ENCODE peak calls at places on chromosomes 4 and X, in seven cellular contexts. C is HCT116, L is GM23338, Y is GM12878, F is K562, W is endothelial cell of umbilical vein, U is H1. R is an unnamed sample.

GRCh38 chr4:155624478-155624877 is 42.2 kb upstream of the GUCY1A1 start:
- DNase-seq in U (no peak), C (no peak), W (no peak), L (no peak), F (no peak), Y (no peak), R (no peak)

GRCh38 chr4:89509708-89510269 is 202.2 kb upstream of the GPRIN3 start:
- DNase-seq in F (no peak), U (no peak), C (no peak), W (no peak), L (no peak), Y (peak), R (no peak)

GRCh38 chrX:132594129-132594528 is 105.3 kb upstream of the MBNL3 start:
- DNase-seq in W (no peak), F (no peak), Y (no peak), C (no peak), L (no peak), U (no peak), R (no peak)

GRCh38 chr4:75637176-75637575 is 6.8 kb upstream of the CDKL2 start:
- DNase-seq in F (no peak), L (no peak), W (no peak), C (no peak), Y (no peak), U (no peak), R (no peak)

GRCh38 chrX:151852294-151852693 is 60.4 kb upstream of the MAGEA4 start:
- DNase-seq in L (no peak), U (no peak), F (peak), Y (no peak), C (no peak), W (no peak), R (no peak)

GRCh38 chrX:13898084-13898483 is 81.2 kb upstream of the GPM6B start:
- DNase-seq in L (peak), U (no peak), F (peak), W (no peak), Y (peak), C (no peak), R (no peak)

GRCh38 chrX:53128097-53128749 is 34.3 kb downstream of the KANTR start:
- DNase-seq in U (no peak), F (no peak), C (no peak), W (no peak), L (no peak), Y (no peak), R (no peak)

GRCh38 chr4:158750379-158750778 is 18.4 kb upstream of the FNIP2 start:
- DNase-seq in C (no peak), F (no peak), W (no peak), U (no peak), Y (no peak), L (no peak), R (no peak)

GRCh38 chrX:39652336-39652735 is 445.4 kb downstream of the BCOR start:
- DNase-seq in U (no peak), W (peak), F (peak), C (peak), Y (no peak), L (peak), R (no peak)

GRCh38 chr4:122921971-122922876 is at the start of gene NUDT6:
- DNase-seq in W (peak), U (no peak), Y (no peak), C (no peak), L (peak), F (peak), R (no peak)

GRCh38 chr4:89411539-89411938 is 103.9 kb upstream of the GPRIN3 start:
- DNase-seq in W (no peak), C (no peak), F (no peak), Y (no peak), U (no peak), L (no peak), R (no peak)

GRCh38 chr4:1199556-1200331 is 27.4 kb upstream of the SPON2 start:
- DNase-seq in Y (no peak), C (no peak), U (no peak), L (no peak), W (no peak), F (no peak), R (no peak)

GRCh38 chrX:38060331-38060878 is 54.1 kb downstream of the SYTL5 start:
- DNase-seq in L (no peak), F (no peak), W (no peak), U (no peak), C (no peak), Y (no peak), R (no peak)

GRCh38 chrX:3403748-3404147 is 57.3 kb upstream of the MXRA5 start:
- DNase-seq in F (no peak), Y (no peak), W (no peak), L (no peak), U (no peak), C (no peak), R (no peak)

GRCh38 chr4:65007841-65008439 is 598.7 kb upstream of the TECRL start:
- DNase-seq in Y (no peak), L (peak), C (peak), F (peak), W (peak), U (no peak), R (peak)

GRCh38 chr4:78552398-78553396 is 1.1 kb downstream of the ANXA3 start:
- DNase-seq in W (peak), C (peak), Y (no peak), F (no peak), L (peak), U (peak), R (no peak)

GRCh38 chr4:948101-948935 is 16.1 kb downstream of the TMEM175 start:
- DNase-seq in Y (no peak), C (no peak), U (no peak), W (no peak), F (no peak), L (no peak), R (no peak)

GRCh38 chr4:92047209-92047877 is 256.4 kb upstream of the GRID2 start:
- DNase-seq in F (no peak), W (no peak), Y (no peak), U (no peak), L (peak), C (no peak), R (no peak)

GRCh38 chrX:101176439-101176838 is 43.1 kb upstream of the DRP2 start:
- DNase-seq in U (no peak), Y (no peak), C (no peak), F (no peak), L (no peak), W (no peak), R (no peak)

GRCh38 chr4:96035727-96036126 is 195.8 kb downstream of the PDHA2 start:
- DNase-seq in W (peak), F (no peak), L (peak), C (peak), U (no peak), Y (no peak), R (peak)

GRCh38 chrX:47568656-47569295 is 7.8 kb downstream of the ARAF start:
- DNase-seq in W (no peak), Y (no peak), U (no peak), C (no peak), L (peak), F (peak), R (no peak)

GRCh38 chr4:10057023-10057395 is 35.7 kb upstream of the SLC2A9 start:
- DNase-seq in W (no peak), Y (no peak), L (no peak), U (no peak), C (no peak), F (no peak), R (no peak)

GRCh38 chr4:123352240-123352945 is 44.2 kb upstream of the SPRY1 start:
- DNase-seq in C (no peak), F (no peak), L (no peak), W (peak), Y (no peak), U (no peak), R (no peak)

GRCh38 chrX:75181721-75182120 is 25.6 kb upstream of the ABCB7 start:
- DNase-seq in U (no peak), C (no peak), L (no peak), W (no peak), F (no peak), Y (no peak), R (no peak)

GRCh38 chr4:102104278-102104677 is 241.0 kb downstream of the SLC39A8 start:
- DNase-seq in Y (no peak), L (no peak), W (no peak), C (no peak), U (no peak), F (no peak), R (no peak)

GRCh38 chr4:4719446-4719845 is 140.0 kb upstream of the MSX1 start:
- DNase-seq in F (no peak), U (no peak), W (no peak), C (no peak), Y (no peak), L (peak), R (no peak)

GRCh38 chrX:42943051-42943450 is 165.1 kb upstream of the PPP1R2C start:
- DNase-seq in L (no peak), Y (no peak), U (no peak), C (no peak), F (no peak), W (no peak), R (no peak)

GRCh38 chrX:11287505-11287904 is 5.7 kb upstream of the AMELX start:
- DNase-seq in Y (no peak), F (no peak), U (no peak), W (no peak), C (no peak), L (no peak), R (no peak)

GRCh38 chrX:17634542-17635207 is 102.6 kb upstream of the SCML1 start:
- DNase-seq in L (no peak), C (no peak), U (no peak), F (no peak), Y (no peak), W (no peak), R (no peak)

GRCh38 chr4:123997116-123997515 is 600.5 kb downstream of the SPRY1 start:
- DNase-seq in Y (no peak), U (no peak), L (peak), W (no peak), F (no peak), C (peak), R (no peak)

GRCh38 chr4:92658318-92658717 is 354.6 kb downstream of the GRID2 start:
- DNase-seq in W (no peak), Y (no peak), U (no peak), C (no peak), F (no peak), L (no peak), R (no peak)

GRCh38 chrX:73767017-73767416 is 204.0 kb downstream of the CHIC1 start:
- DNase-seq in Y (no peak), F (no peak), L (no peak), C (no peak), U (no peak), W (no peak), R (no peak)

GRCh38 chrX:43605351-43605750 is 50.7 kb upstream of the MAOA start:
- DNase-seq in U (no peak), L (no peak), C (no peak), W (no peak), Y (no peak), F (no peak), R (no peak)

GRCh38 chr4:88295656-88296055 is 11.3 kb upstream of the PPM1K start:
- DNase-seq in W (no peak), C (no peak), L (no peak), Y (no peak), U (no peak), F (no peak), R (no peak)

GRCh38 chr4:23819041-23819511 is 70.8 kb downstream of the PPARGC1A start:
- DNase-seq in L (no peak), C (no peak), W (no peak), F (no peak), U (no peak), Y (no peak), R (no peak)

GRCh38 chr4:184287697-184288255 is 70.1 kb upstream of the ENPP6 start:
- DNase-seq in L (peak), Y (no peak), U (no peak), C (no peak), W (peak), F (no peak), R (no peak)

GRCh38 chr4:102867278-102868152 is 1.3 kb upstream of the CISD2 start:
- DNase-seq in W (no peak), Y (peak), U (no peak), C (no peak), F (no peak), L (no peak), R (no peak)

GRCh38 chr4:109745830-109746229 is 16.0 kb upstream of the PLA2G12A start:
- DNase-seq in W (no peak), F (no peak), Y (no peak), L (no peak), U (no peak), C (no peak), R (no peak)

DNA sequence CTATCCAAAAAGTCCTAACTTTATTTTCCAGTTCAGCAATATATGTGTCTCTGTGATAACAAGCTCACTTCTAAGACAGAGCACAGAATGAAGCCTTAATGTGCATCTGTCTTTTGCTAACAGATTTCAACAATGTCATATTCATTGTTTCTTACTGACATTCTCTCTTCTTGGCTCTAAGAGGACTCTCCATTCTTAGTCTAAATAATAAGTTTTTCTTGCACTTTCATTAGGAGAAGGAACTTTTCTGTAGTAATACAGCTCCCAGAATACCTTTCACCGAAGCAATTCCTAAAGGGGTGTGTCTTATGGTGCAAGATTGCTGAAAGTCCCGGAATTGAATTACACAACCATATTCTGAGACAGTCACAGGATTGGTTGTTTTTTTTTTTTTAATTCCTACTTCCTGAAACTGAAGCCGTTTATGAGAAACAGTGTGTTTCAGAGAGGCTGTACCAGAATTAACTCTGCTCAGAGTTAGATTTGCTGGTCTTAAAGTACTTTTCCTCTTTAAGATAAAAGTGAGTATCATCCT is at the start of gene ALPK1:
- DNase-seq in L (no peak), C (peak), F (peak), Y (no peak), U (no peak), W (peak), R (peak)
- TF ChIP-seq POLR2AphosphoS5 in L (no peak), C (peak), F (no peak), Y (peak), U (no peak), W (no peak), R (peak)

DNA sequence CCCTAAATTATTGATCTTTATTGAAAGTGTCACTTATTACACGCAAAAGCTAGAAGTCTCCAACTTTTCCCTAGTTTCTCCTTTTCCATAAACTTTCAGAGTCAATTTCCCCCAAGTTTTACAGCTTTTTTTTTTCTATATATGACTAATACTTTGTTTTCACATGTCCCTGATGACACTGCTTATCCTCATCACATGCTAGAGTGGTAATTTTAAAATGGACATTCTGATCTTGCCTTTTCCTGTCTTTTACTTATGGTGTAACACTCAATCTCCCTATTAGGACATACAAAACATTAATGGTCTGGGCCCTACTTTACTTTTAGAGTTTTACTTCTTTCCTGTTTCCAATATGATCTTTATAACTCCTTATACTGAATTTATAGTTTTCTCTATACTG is 112.6 kb downstream of the ANK2 start:
- DNase-seq in L (no peak), W (no peak), C (no peak), U (no peak), F (no peak), Y (no peak), R (no peak)
- TF ChIP-seq EZH2 in L (no peak), W (no peak), C (no peak), U (no peak), F (no peak), Y (no peak), R (no peak)

GRCh38 chr4:3638080-3638715 is 106.0 kb upstream of the LRPAP1 start:
- DNase-seq in F (no peak), C (no peak), Y (no peak), W (no peak), L (no peak), U (no peak), R (no peak)
- TF ChIP-seq POLR2AphosphoS5 in F (no peak), C (no peak), Y (no peak), W (no peak), L (no peak), U (no peak), R (no peak)

GRCh38 chr4:7054106-7054880 is 11.1 kb downstream of the TADA2B start:
- DNase-seq in U (no peak), L (no peak), W (no peak), F (no peak), Y (no peak), C (no peak), R (no peak)

GRCh38 chr4:7052923-7053715 is 9.9 kb downstream of the TADA2B start:
- DNase-seq in W (no peak), L (no peak), Y (no peak), C (no peak), F (no peak), U (no peak), R (no peak)

GRCh38 chr4:7058792-7059191 is 9.1 kb downstream of the GRPEL1 start:
- DNase-seq in Y (no peak), U (no peak), C (no peak), F (no peak), W (no peak), L (no peak), R (no peak)

GRCh38 chr4:7055111-7055989 is 12.2 kb downstream of the TADA2B start:
- DNase-seq in L (no peak), U (no peak), W (peak), F (no peak), C (no peak), Y (no peak), R (no peak)

DNA sequence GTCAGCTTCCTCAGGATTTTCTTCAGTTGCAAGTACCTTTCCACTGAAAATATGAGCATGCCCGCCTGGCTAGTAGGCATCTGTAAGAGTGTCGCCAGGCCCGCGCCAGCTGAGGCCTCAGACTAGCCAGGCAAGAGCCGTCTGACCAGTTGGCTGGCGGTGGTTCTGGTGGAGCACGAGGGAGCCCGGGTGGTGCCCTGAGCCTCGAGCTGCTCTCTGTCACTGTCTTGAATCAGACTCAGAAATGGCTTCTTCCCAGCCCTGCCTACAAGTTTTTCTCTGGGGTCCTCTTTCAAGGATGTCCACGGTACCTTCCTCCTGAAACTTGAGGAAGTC is 11.9 kb downstream of the GRPEL1 start:
- DNase-seq in W (no peak), Y (no peak), F (no peak), U (no peak), C (no peak), L (no peak), R (no peak)
- TF ChIP-seq EZH2 in W (no peak), Y (no peak), F (no peak), U (no peak), C (no peak), L (no peak), R (no peak)

GRCh38 chrX:48958635-48959094 is 1.3 kb upstream of the OTUD5 start:
- DNase-seq in W (peak), F (no peak), L (peak), Y (no peak), U (no peak), C (no peak), R (no peak)

GRCh38 chrX:48960291-48960690 is 2.9 kb upstream of the OTUD5 start:
- DNase-seq in L (no peak), W (no peak), F (no peak), C (no peak), Y (no peak), U (no peak), R (no peak)

GRCh38 chrX:48957827-48958634 is 624 bp upstream of the OTUD5 start:
- DNase-seq in U (peak), Y (peak), F (peak), C (peak), L (peak), W (peak), R (peak)

GRCh38 chrX:48956728-48957414 is 536 bp downstream of the OTUD5 start:
- DNase-seq in U (no peak), W (peak), L (no peak), C (no peak), F (no peak), Y (no peak), R (no peak)

DNA sequence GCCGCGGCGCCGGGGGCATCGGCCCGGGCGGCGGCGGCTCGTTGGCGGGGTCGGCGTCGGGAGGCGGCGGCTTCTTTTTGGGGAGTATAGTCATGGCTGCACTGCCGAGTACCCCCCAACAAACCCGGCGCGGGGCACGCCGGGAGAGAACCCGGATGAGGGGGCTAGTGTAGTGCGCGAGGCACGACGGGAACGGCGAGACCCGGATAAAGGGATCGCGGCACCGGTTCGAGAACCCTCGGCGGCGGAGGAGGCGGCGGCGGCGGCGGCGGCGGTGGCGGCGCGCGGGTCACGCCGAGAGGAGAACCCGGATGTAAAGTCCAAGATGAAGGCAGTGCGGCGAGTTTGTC is at the start of gene OTUD5:
- DNase-seq in Y (no peak), L (peak), U (no peak), F (peak), W (no peak), C (no peak), R (no peak)
- TF ChIP-seq POLR2AphosphoS5 in Y (no peak), L (peak), U (no peak), F (no peak), W (peak), C (peak), R (no peak)

GRCh38 chr4:165070560-165070959 is 16.9 kb downstream of the TRIM75 start:
- DNase-seq in F (no peak), Y (no peak), W (no peak), U (no peak), C (no peak), L (no peak), R (no peak)
- TF ChIP-seq EZH2 in F (no peak), Y (no peak), W (no peak), U (no peak), C (no peak), L (no peak), R (no peak)

GRCh38 chr4:140935259-140935658 is 179.1 kb upstream of the TBC1D9 start:
- DNase-seq in L (no peak), U (no peak), Y (no peak), F (no peak), C (no peak), W (no peak), R (peak)
- TF ChIP-seq POLR2AphosphoS5 in L (no peak), U (no peak), Y (no peak), F (no peak), C (no peak), W (no peak), R (no peak)

GRCh38 chr4:173525118-173526033 is 4.7 kb downstream of the HAND2 start:
- DNase-seq in F (no peak), Y (no peak), L (peak), U (no peak), W (no peak), C (no peak), R (no peak)
- TF ChIP-seq EZH2 in F (no peak), Y (no peak), L (peak), U (peak), W (peak), C (no peak), R (no peak)

DNA sequence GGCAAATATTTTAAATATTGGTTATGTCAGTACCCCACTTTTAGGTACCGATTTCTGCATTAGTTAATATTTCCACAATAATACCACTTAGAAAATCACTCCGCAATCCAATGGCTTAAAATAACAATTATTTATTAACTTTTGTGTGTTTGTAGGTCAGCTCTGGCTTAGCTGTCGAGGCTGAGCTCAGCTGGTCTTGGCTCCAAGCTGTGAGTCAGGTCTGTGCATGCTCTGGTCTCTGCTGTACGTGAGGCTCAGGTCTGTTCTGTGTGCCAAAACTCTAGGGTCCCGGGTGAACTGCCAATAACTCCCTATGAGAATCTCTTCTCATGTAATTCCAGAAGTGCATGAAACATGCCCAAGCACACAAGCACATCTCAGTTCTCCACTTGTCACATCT is 245.8 kb upstream of the GK2 start:
- DNase-seq in C (no peak), F (no peak), L (no peak), U (no peak), Y (no peak), W (no peak), R (no peak)
- TF ChIP-seq POLR2AphosphoS5 in C (no peak), F (no peak), L (no peak), U (no peak), Y (no peak), W (no peak), R (no peak)

GRCh38 chr4:25031077-25031606 is 396 bp upstream of the LGI2 start:
- DNase-seq in U (no peak), Y (no peak), W (no peak), L (peak), C (no peak), F (no peak), R (no peak)
- TF ChIP-seq EZH2 in U (peak), Y (peak), W (peak), L (peak), C (no peak), F (no peak), R (no peak)